ENCODE peak calls at places on chromosomes 16 and 17, in four cellular contexts. B, N, D and L are unnamed samples.

GRCh38 chr17:45144199-45145034 is 3.9 kb upstream of the HEXIM1 start:
- DNase-seq in D (peak), N (peak), B (peak), L (peak)

GRCh38 chr16:75458029-75458428 is 6.5 kb downstream of the TMEM170A start:
- DNase-seq in N (no peak), B (no peak), D (no peak), L (no peak)

GRCh38 chr17:3639981-3640596 is 3.5 kb downstream of the CTNS start:
- DNase-seq in D (no peak), B (no peak), N (no peak), L (no peak)

GRCh38 chr17:74361613-74362391 is at the start of gene BTBD17:
- DNase-seq in D (peak), B (peak), N (peak), L (peak)

GRCh38 chr17:1957037-1957436 is 68.1 kb downstream of the RTN4RL1 start:
- DNase-seq in B (no peak), N (no peak), D (no peak), L (no peak)

GRCh38 chr16:82748026-82748425 is 121.3 kb downstream of the CDH13 start:
- DNase-seq in B (no peak), D (no peak), N (peak), L (no peak)

GRCh38 chr16:68371706-68372380 is 61.0 kb downstream of the PRMT7 start:
- DNase-seq in N (no peak), D (no peak), B (no peak), L (no peak)

GRCh38 chr17:73630957-73631595 is 13.2 kb downstream of the SDK2 start:
- DNase-seq in B (no peak), N (no peak), D (no peak), L (no peak)

DNA sequence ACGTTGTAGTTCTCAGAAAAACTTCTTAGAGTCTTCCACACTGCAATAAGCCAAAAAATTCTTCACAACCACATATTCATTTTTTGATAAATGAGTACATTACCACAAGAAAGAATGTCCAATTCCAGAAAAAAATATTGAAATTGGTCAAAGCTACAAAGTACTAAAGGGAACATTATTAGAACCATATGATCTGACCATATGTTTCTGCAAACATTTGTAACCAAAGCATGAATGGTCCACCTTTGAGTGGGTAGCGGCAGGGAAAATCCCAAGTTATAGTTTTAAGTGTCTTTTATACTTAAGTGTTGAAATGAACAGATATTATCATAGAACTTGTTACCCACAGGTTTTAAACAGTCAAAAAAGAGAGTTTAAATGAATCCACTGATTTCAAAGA is 71.8 kb upstream of the NACA2 start:
- DNase-seq in D (no peak), N (no peak), B (no peak), L (no peak)
- H3K27ac ChIP-seq in D (no peak), N (no peak), B (no peak), L (no peak)

GRCh38 chr16:11156401-11156800 is 99.6 kb downstream of the SOCS1 start:
- DNase-seq in B (no peak), D (no peak), N (no peak), L (no peak)

GRCh38 chr16:11160676-11161115 is 95.3 kb downstream of the SOCS1 start:
- DNase-seq in D (no peak), B (no peak), N (no peak), L (no peak)

GRCh38 chr16:11155284-11155806 is 100.7 kb downstream of the SOCS1 start:
- DNase-seq in D (no peak), N (no peak), B (no peak), L (no peak)

GRCh38 chr16:11159189-11159588 is 96.8 kb downstream of the SOCS1 start:
- DNase-seq in N (no peak), B (no peak), D (no peak), L (no peak)

GRCh38 chr16:11157143-11157542 is 98.9 kb downstream of the SOCS1 start:
- DNase-seq in B (no peak), N (no peak), D (no peak), L (no peak)
- H3K27ac ChIP-seq in B (no peak), N (no peak), D (no peak), L (no peak)

DNA sequence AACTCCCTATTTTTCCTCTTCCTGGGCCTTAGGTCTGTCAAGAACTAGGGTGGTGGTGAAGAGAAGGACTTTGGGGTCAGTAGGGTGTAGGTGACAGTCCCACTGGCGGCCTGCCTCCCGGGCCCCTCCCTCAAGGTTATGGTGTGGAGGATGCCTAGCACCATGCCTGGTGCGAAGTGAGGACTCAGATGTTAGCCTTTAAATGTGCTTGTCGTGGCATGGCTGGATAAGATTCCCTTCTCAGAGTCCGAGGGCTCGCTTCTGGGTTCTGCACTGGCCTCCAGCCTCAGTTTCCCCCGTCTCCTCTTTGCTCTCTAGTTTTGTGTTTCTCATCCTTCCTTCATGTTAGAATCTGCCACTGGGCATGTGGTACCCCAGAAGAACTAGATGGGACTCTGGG is 32.0 kb downstream of the HAPSTR1 start:
- DNase-seq in N (no peak), B (no peak), D (no peak), L (no peak)
- H3K27ac ChIP-seq in N (no peak), B (peak), D (no peak), L (no peak)

GRCh38 chr17:76701471-76701967 is 9.2 kb downstream of the MXRA7 start:
- DNase-seq in D (no peak), B (no peak), N (no peak), L (no peak)
- H3K27ac ChIP-seq in D (peak), B (peak), N (peak), L (no peak)

GRCh38 chr17:43359469-43360105 is 39.2 kb upstream of the ARL4D start:
- DNase-seq in N (no peak), D (no peak), B (peak), L (no peak)

GRCh38 chr17:43360376-43360738 is 38.4 kb upstream of the ARL4D start:
- DNase-seq in N (peak), D (no peak), B (peak), L (no peak)

GRCh38 chr17:43363181-43363925 is 35.4 kb upstream of the ARL4D start:
- DNase-seq in N (no peak), B (no peak), D (no peak), L (no peak)

GRCh38 chr17:43363926-43364285 is 34.9 kb upstream of the ARL4D start:
- DNase-seq in B (no peak), D (no peak), N (no peak), L (no peak)

GRCh38 chr17:43360739-43361498 is 37.9 kb upstream of the ARL4D start:
- DNase-seq in N (peak), B (peak), D (peak), L (peak)
- H3K27ac ChIP-seq in N (peak), B (peak), D (peak), L (peak)